ENCODE peak calls at places on chromosome 13, in six cellular contexts. A, T, F, D, E and W are unnamed samples.

GRCh38 chr13:106277483-106278154 is 257.8 kb downstream of the EFNB2 start:
- DNase-seq in F (no peak), E (no peak), T (no peak), A (no peak), D (no peak), W (no peak)

GRCh38 chr13:89458456-89458855 is 1787.3 kb downstream of the SLITRK5 start:
- DNase-seq in F (no peak), T (no peak), E (no peak), A (no peak), D (no peak), W (no peak)

GRCh38 chr13:85405316-85405897 is 393.8 kb downstream of the SLITRK6 start:
- DNase-seq in E (no peak), A (no peak), D (no peak), F (no peak), T (no peak), W (no peak)

GRCh38 chr13:59837101-59837500 is 326.6 kb downstream of the DIAPH3 start:
- DNase-seq in T (no peak), A (no peak), D (no peak), F (no peak), E (no peak), W (no peak)

GRCh38 chr13:30132623-30133553 is 174.5 kb downstream of the KATNAL1 start:
- DNase-seq in A (peak; percentile 91), F (peak; percentile 80), T (peak; percentile 93), E (no peak), D (peak; percentile 78), W (peak; percentile 86)

GRCh38 chr13:27504541-27504940 is 54.2 kb upstream of the MTIF3 start:
- DNase-seq in E (no peak), D (no peak), F (no peak), T (no peak), A (no peak), W (no peak)

GRCh38 chr13:98598043-98598442 is 21.1 kb upstream of the STK24 start:
- DNase-seq in D (no peak), E (no peak), F (peak; percentile 24), A (no peak), T (no peak), W (no peak)

GRCh38 chr13:25839356-25839755 is 212.5 kb downstream of the SHISA2 start:
- DNase-seq in F (no peak), T (no peak), A (no peak), E (no peak), D (no peak), W (no peak)

GRCh38 chr13:40061466-40062450 is 406.3 kb downstream of the COG6 start:
- DNase-seq in E (no peak), A (no peak), T (no peak), D (no peak), F (no peak), W (no peak)

DNA sequence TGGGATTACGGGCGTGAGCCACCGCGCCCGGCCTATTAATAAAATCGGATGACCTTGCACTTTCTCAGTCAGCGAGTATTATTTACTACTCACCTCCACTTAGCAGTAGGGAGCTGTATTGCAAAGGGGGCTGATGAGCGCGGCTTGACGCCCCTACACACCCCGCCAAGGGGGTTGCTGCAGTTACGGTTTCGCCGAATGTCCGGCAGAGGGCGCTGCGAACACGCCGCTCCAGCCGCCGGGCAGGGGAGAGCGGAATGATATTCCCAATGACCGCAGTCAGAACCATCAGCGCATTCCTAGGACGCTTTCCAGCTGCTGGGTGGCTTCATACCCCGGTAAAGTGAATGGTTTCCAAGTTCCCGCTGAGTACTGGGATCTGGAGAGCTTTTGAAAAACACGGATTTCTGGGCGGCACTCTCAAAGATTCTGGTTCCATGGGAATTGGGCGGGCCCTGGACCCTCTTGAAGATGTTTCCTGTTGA is 30.0 kb upstream of the TPT1 start:
- DNase-seq in A (peak; percentile 34), F (no peak), E (no peak), T (peak; percentile 72), D (peak; percentile 73), W (peak; percentile 52)
- TF ChIP-seq POLR2AphosphoS5 in A (no peak), F (no peak), E (no peak), T (no peak), D (no peak), W (no peak)

DNA sequence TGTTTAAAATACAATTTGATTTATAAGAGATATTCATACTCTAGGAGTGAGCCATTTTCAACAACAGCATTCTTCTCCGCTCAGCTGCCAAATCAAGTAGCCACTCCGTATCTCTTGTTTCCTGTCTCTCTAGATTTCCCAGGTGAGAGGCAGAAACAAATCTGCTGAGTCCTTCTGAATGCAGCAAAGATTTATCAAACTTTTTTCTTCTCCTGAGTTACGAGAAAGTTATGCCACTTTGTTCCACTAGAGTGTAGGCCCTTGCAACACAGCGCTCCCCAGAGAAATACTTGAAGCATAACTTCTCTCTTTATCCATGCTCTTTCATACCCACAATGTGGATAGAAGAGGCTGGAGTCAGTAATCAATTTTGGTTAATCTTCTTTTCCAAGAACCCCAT is 1960.8 kb downstream of the OLFM4 start:
- DNase-seq in D (no peak), A (no peak), T (no peak), F (no peak), E (no peak), W (no peak)
- TF ChIP-seq GABPA in D (no peak), A (no peak), T (no peak), F (no peak), E (no peak), W (no peak)

GRCh38 chr13:22061371-22061805 is 390.5 kb downstream of the FGF9 start:
- DNase-seq in F (no peak), E (peak; percentile 51), T (no peak), D (no peak), A (no peak), W (no peak)
- TF ChIP-seq POLR2AphosphoS5 in F (no peak), E (peak; percentile 52), T (no peak), D (no peak), A (no peak), W (no peak)

DNA sequence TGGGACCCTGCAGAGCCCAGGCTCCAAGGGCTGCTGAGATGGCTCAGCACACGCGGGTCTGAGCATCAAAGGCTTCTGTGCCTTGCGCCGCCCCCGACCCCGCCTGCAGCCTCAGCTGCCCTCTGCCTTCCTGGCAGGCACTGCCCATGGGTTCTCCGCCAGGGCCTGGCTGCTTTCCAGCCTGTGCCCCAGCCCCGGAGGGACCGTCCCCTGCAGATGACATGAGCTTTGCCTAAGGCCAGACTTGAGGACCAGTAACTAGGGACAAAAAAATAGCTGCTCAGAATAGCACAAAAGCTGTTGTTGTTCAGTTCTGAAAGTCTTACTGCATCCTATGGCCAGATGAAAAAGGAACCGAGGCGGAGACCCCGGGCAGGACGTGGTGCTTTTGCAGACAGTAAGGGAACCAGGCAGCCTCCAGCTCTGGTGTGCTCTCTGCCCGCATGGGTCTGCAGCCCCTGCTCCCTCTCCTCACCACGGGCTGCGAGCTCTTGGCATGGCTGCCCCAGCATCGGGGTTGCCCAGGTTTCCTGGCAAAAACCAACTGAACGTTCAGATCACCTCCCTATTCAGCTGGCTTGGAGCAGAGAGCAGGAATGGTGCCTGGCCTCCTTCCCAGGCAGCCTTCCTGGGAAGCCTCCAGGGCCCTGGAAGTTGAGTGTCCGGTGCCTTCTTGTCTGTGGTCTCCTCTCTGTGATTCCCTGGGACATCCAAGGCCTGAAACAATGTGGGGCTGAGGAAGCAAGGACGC is 12.5 kb upstream of the CFAP97D2 start:
- DNase-seq in T (no peak), D (no peak), E (no peak), A (peak; percentile 62), F (no peak), W (no peak)
- TF ChIP-seq GABPA in T (no peak), D (no peak), E (no peak), A (no peak), F (no peak), W (no peak)

GRCh38 chr13:113843063-113843654 is 20.7 kb downstream of the GAS6 start:
- DNase-seq in T (no peak), F (no peak), A (no peak), D (no peak), E (no peak), W (no peak)
- TF ChIP-seq POLR2AphosphoS5 in T (no peak), F (no peak), A (peak; percentile 1), D (no peak), E (no peak), W (no peak)

GRCh38 chr13:37009692-37010091 is 9.1 kb downstream of the EXOSC8 start:
- DNase-seq in T (no peak), E (no peak), D (no peak), F (no peak), A (no peak), W (no peak)

GRCh38 chr13:37011002-37011401 is 10.4 kb downstream of the EXOSC8 start:
- DNase-seq in T (no peak), E (no peak), A (no peak), D (no peak), F (no peak), W (no peak)

GRCh38 chr13:37010424-37010823 is 9.8 kb downstream of the EXOSC8 start:
- DNase-seq in F (no peak), T (no peak), D (no peak), A (no peak), E (no peak), W (no peak)

GRCh38 chr13:37011788-37012187 is 11.2 kb downstream of the EXOSC8 start:
- DNase-seq in T (no peak), A (no peak), D (no peak), F (no peak), E (no peak), W (no peak)

GRCh38 chr13:37014609-37015008 is 14.0 kb downstream of the EXOSC8 start:
- DNase-seq in T (no peak), F (no peak), A (no peak), D (no peak), E (no peak), W (no peak)
- TF ChIP-seq GABPA in T (no peak), F (no peak), A (no peak), D (no peak), E (no peak), W (no peak)

GRCh38 chr13:49935171-49936084 is 712 bp downstream of the SPRYD7 start:
- DNase-seq in D (peak; percentile 44), A (no peak), F (peak; percentile 17), T (peak; percentile 3), E (no peak), W (peak; percentile 41)
- TF ChIP-seq POLR2AphosphoS5 in D (no peak), A (no peak), F (no peak), T (no peak), E (no peak), W (no peak)

GRCh38 chr13:74193391-74193790 is 59.2 kb upstream of the KLF12 start:
- DNase-seq in D (no peak), A (no peak), E (no peak), F (no peak), T (no peak), W (no peak)

GRCh38 chr13:74191036-74191809 is 57.0 kb upstream of the KLF12 start:
- DNase-seq in E (no peak), A (no peak), D (no peak), T (no peak), F (no peak), W (no peak)

GRCh38 chr13:74187564-74187963 is 53.4 kb upstream of the KLF12 start:
- DNase-seq in F (peak; percentile 57), D (no peak), A (no peak), T (no peak), E (no peak), W (no peak)
- TF ChIP-seq GABPA in F (no peak), D (no peak), A (no peak), T (no peak), E (no peak), W (no peak)

DNA sequence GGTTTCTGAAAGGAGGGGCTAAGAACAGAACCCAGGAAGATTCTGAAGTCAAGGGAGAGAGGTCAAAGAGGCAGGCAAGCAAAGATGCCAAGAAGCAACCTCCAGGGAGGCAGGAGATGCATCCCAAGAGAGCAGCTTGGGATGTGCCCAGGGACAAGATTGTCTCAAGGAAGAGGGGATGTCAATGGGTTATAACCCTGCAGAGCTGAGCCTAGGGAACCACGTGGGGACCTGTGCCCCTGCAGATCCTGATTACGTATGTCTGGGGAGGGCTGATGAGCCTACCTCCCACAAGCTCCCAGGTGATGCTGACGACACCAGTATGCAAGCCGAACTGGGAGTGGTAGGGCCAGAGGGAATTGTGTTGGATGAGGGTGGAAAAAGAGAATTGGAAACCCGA is 70.9 kb upstream of the IRS2 start:
- DNase-seq in F (no peak), T (no peak), D (no peak), E (no peak), A (no peak), W (no peak)
- TF ChIP-seq POLR2AphosphoS5 in F (no peak), T (no peak), D (no peak), E (no peak), A (no peak), W (no peak)